ENCODE peak calls at places on chromosomes 13 and 19, in ten cellular contexts. U is testis; F is dorsolateral prefrontal cortex; I is colonic mucosa; H is amygdala; Q is GM04504; Z is activated T-cell treated with anti-CD3 and anti-CD28 coated beads for 24 hours; J is dermis microvascular lymphatic vessel endothelial cell; V is activated CD8-positive, alpha-beta T cell treated with anti-CD3 and anti-CD28 coated beads, Interleukin-2, amount 10 ng/mL, durations not matched to agents 7 days and 5 days; C is stimulated activated CD4-positive, alpha-beta T cell treated with anti-CD3 and anti-CD28 coated beads, Interleukin-4, amount 100 ng/mL, for 48 hours. E is an unnamed sample.

GRCh38 chr13:75495938-75496337 is 14.0 kb upstream of the TBC1D4 start:
- DNase-seq in I (no peak), Q (no peak), V (no peak), U (no peak), C (no peak), J (no peak), Z (no peak), F (no peak), H (no peak), E (peak)

GRCh38 chr19:48418317-48419064 is 25.0 kb downstream of the GRIN2D start:
- DNase-seq in I (no peak), Z (no peak), Q (no peak), H (no peak), C (no peak), J (no peak), U (no peak), V (no peak), F (no peak), E (no peak)

GRCh38 chr19:43773725-43774102 is 7.1 kb downstream of the KCNN4 start:
- DNase-seq in H (no peak), J (no peak), V (no peak), Z (no peak), F (no peak), U (no peak), C (no peak), I (no peak), Q (no peak), E (no peak)

GRCh38 chr13:52449323-52450011 is 967 bp downstream of the VPS36 start:
- DNase-seq in J (no peak), I (no peak), F (no peak), C (no peak), Q (no peak), V (no peak), U (no peak), Z (no peak), H (no peak), E (no peak)

GRCh38 chr13:44719857-44720671 is 143.9 kb upstream of the TSC22D1 start:
- DNase-seq in U (no peak), V (no peak), Z (no peak), I (no peak), F (no peak), C (no peak), J (peak), Q (peak), H (no peak), E (peak)

GRCh38 chr19:29988351-29988750 is 46.3 kb downstream of the URI1 start:
- DNase-seq in F (no peak), Z (no peak), C (no peak), U (no peak), H (no peak), J (no peak), V (no peak), I (no peak), Q (no peak), E (no peak)

GRCh38 chr13:28744091-28744536 is 25.3 kb upstream of the SLC46A3 start:
- DNase-seq in Q (no peak), C (no peak), H (no peak), V (no peak), I (no peak), J (peak), Z (no peak), U (no peak), F (no peak), E (no peak)

GRCh38 chr19:13665125-13665903 is 99.0 kb upstream of the MRI1 start:
- DNase-seq in V (no peak), Z (no peak), H (no peak), J (no peak), U (no peak), I (peak), C (no peak), Q (no peak), F (no peak), E (no peak)

GRCh38 chr13:52848455-52849190 is at the start of gene PCDH8:
- DNase-seq in U (peak), H (peak), I (no peak), C (no peak), F (peak), J (peak), Z (no peak), V (no peak), Q (no peak), E (no peak)

GRCh38 chr13:80082396-80083096 is 258.4 kb downstream of the SPRY2 start:
- DNase-seq in I (no peak), C (no peak), Q (no peak), J (peak), Z (no peak), F (no peak), U (no peak), H (no peak), V (no peak), E (peak)

GRCh38 chr13:105961438-105961837 is 574.0 kb downstream of the EFNB2 start:
- DNase-seq in Q (no peak), Z (no peak), U (no peak), J (peak), H (no peak), I (no peak), F (no peak), V (no peak), C (no peak), E (no peak)

GRCh38 chr19:30450101-30450500 is 77.9 kb downstream of the ZNF536 start:
- DNase-seq in F (peak), Z (no peak), U (peak), Q (no peak), I (peak), V (no peak), H (peak), C (no peak), J (peak), E (no peak)

GRCh38 chr13:53343345-53343744 is 314.7 kb downstream of the OLFM4 start:
- DNase-seq in J (no peak), U (no peak), Q (no peak), F (no peak), C (no peak), H (peak), V (no peak), I (no peak), Z (no peak), E (no peak)

GRCh38 chr19:6489278-6490061 is 7.9 kb upstream of the DENND1C start:
- DNase-seq in H (no peak), J (no peak), C (no peak), Z (no peak), U (no peak), F (no peak), I (no peak), V (no peak), Q (no peak), E (no peak)

GRCh38 chr19:39112338-39112890 is 13.2 kb upstream of the PAK4 start:
- DNase-seq in C (no peak), I (no peak), V (no peak), Z (no peak), F (no peak), U (no peak), H (no peak), Q (no peak), J (no peak), E (no peak)